ENCODE peak calls at places on chromosomes 4 and X, in nine cellular contexts. D is NCI-H2081; F is anterior cingulate cortex; Z is activated T-helper 1 cell treated with anti-CD3 and anti-CD28 coated beads, Interleukin-12 subunit alpha, Interleukin-12 subunit beta, Interleukin-2, Interleukin-4 antibody, amounts not matched to agents 30 ng/mL and 10 ng/mL and 1 ng/mL, durations not matched to agents 14 hours and 24 hours and 36 hours; I is NCI-H1092 treated with DMSO at 0.1 percent for 48 hours; O is SW 1271; J is posterior cingulate gyrus; G is stimulated activated CD4-positive, alpha-beta T cell treated with anti-CD3 and anti-CD28 coated beads, Interleukin-15, amount 100 ng/mL, for 24 hours; E is SJSA1. B is an unnamed sample.

GRCh38 chr4:150140774-150141400 is 62.6 kb downstream of the DCLK2 start:
- DNase-seq in D (no peak), F (no peak), Z (no peak), I (no peak), O (no peak), J (no peak), G (no peak), E (no peak), B (no peak)

GRCh38 chrX:27555514-27555913 is 34.6 kb upstream of the DCAF8L2 start:
- DNase-seq in D (peak; percentile 11), F (no peak), Z (no peak), I (no peak), O (no peak), J (no peak), G (no peak), E (no peak), B (no peak)

GRCh38 chrX:21847342-21847741 is 7.9 kb downstream of the MBTPS2 start:
- DNase-seq in D (no peak), F (no peak), Z (no peak), I (no peak), O (no peak), J (no peak), G (no peak), E (no peak), B (no peak)

GRCh38 chr4:184310171-184310567 is 92.5 kb upstream of the ENPP6 start:
- DNase-seq in D (no peak), F (no peak), Z (no peak), I (no peak), O (no peak), J (no peak), G (peak; percentile 57), E (no peak), B (no peak)

GRCh38 chr4:154854362-154854761 is 73.3 kb downstream of the RBM46 start:
- DNase-seq in D (peak; percentile 6), F (no peak), Z (no peak), I (no peak), O (no peak), J (no peak), G (no peak), E (no peak), B (no peak)

GRCh38 chrX:10296581-10296980 is 139.8 kb downstream of the CLCN4 start:
- DNase-seq in D (no peak), F (no peak), Z (no peak), I (no peak), O (no peak), J (no peak), G (no peak), E (no peak), B (no peak)

GRCh38 chr4:152106113-152106763 is 345.4 kb upstream of the GATB start:
- DNase-seq in D (no peak), F (peak; percentile 25), Z (no peak), I (no peak), O (peak; percentile 63), J (no peak), G (peak; percentile 49), E (peak; percentile 92), B (peak; percentile 73)

GRCh38 chrX:150790021-150790420 is 96.8 kb downstream of the MTMR1 start:
- DNase-seq in D (no peak), F (no peak), Z (no peak), I (no peak), O (no peak), J (no peak), G (no peak), E (no peak), B (no peak)

GRCh38 chr4:26874110-26874509 is 13.5 kb downstream of the STIM2 start:
- DNase-seq in D (no peak), F (no peak), Z (no peak), I (no peak), O (no peak), J (no peak), G (no peak), E (no peak), B (no peak)

GRCh38 chrX:93874554-93874953 is 200.5 kb downstream of the FAM133A start:
- DNase-seq in D (peak; percentile 47), F (no peak), Z (no peak), I (no peak), O (no peak), J (no peak), G (no peak), E (no peak), B (no peak)

GRCh38 chrX:152137771-152138387 is 498 bp downstream of the MAGEA10 start:
- DNase-seq in D (no peak), F (no peak), Z (no peak), I (no peak), O (no peak), J (no peak), G (no peak), E (no peak), B (no peak)

GRCh38 chr4:16259531-16260246 is 33.4 kb upstream of the TAPT1 start:
- DNase-seq in D (no peak), F (no peak), Z (no peak), I (no peak), O (no peak), J (no peak), G (peak; percentile 51), E (no peak), B (no peak)

GRCh38 chrX:14673764-14674163 is 144.4 kb downstream of the GLRA2 start:
- DNase-seq in D (peak; percentile 73), F (no peak), Z (no peak), I (peak; percentile 9), O (peak; percentile 9), J (no peak), G (peak; percentile 16), E (peak; percentile 50), B (no peak)

GRCh38 chr4:155911905-155912304 is 8.4 kb downstream of the TDO2 start:
- DNase-seq in D (no peak), F (no peak), Z (no peak), I (no peak), O (no peak), J (no peak), G (no peak), E (no peak), B (no peak)

GRCh38 chrX:153075366-153075765 is 3.1 kb downstream of the PNMA6A start:
- DNase-seq in D (no peak), F (no peak), Z (no peak), I (no peak), O (no peak), J (no peak), G (no peak), E (no peak), B (no peak)

GRCh38 chr4:145907363-145907762 is 31.3 kb downstream of the ZNF827 start:
- DNase-seq in D (no peak), F (no peak), Z (no peak), I (no peak), O (no peak), J (no peak), G (no peak), E (no peak), B (no peak)

GRCh38 chr4:114509340-114509739 is 89.3 kb upstream of the UGT8 start:
- DNase-seq in D (no peak), F (no peak), Z (no peak), I (no peak), O (no peak), J (no peak), G (no peak), E (no peak), B (no peak)

GRCh38 chr4:71293705-71294104 is 45.1 kb upstream of the SLC4A4 start:
- DNase-seq in D (no peak), F (no peak), Z (no peak), I (no peak), O (no peak), J (no peak), G (no peak), E (no peak), B (no peak)

GRCh38 chrX:101241531-101241930 is 21.9 kb downstream of the DRP2 start:
- DNase-seq in D (no peak), F (no peak), Z (no peak), I (no peak), O (no peak), J (no peak), G (no peak), E (no peak), B (no peak)

GRCh38 chr4:80204433-80204832 is 7.1 kb downstream of the PRDM8 start:
- DNase-seq in D (no peak), F (no peak), Z (no peak), I (no peak), O (no peak), J (no peak), G (no peak), E (no peak), B (no peak)

GRCh38 chr4:102684605-102685052 is 76.1 kb downstream of the MANBA start:
- DNase-seq in D (no peak), F (no peak), Z (no peak), I (no peak), O (no peak), J (no peak), G (no peak), E (peak; percentile 46), B (no peak)

GRCh38 chr4:16626945-16627344 is 271.5 kb downstream of the LDB2 start:
- DNase-seq in D (no peak), F (peak; percentile 38), Z (no peak), I (no peak), O (no peak), J (peak; percentile 35), G (no peak), E (peak; percentile 66), B (peak; percentile 56)

GRCh38 chrX:153776611-153777045 is 4.2 kb upstream of the SRPK3 start:
- DNase-seq in D (no peak), F (no peak), Z (no peak), I (no peak), O (no peak), J (no peak), G (no peak), E (no peak), B (no peak)

GRCh38 chr4:5812506-5813229 is 80.2 kb downstream of the CRMP1 start:
- DNase-seq in D (peak; percentile 74), F (no peak), Z (peak; percentile 9), I (peak; percentile 61), O (peak; percentile 26), J (no peak), G (peak; percentile 9), E (no peak), B (no peak)

GRCh38 chr4:78726575-78726974 is 49.6 kb upstream of the BMP2K start:
- DNase-seq in D (no peak), F (no peak), Z (no peak), I (no peak), O (no peak), J (no peak), G (no peak), E (no peak), B (no peak)

GRCh38 chrX:18793601-18794089 is 86.2 kb downstream of the PPEF1 start:
- DNase-seq in D (no peak), F (no peak), Z (no peak), I (no peak), O (no peak), J (no peak), G (no peak), E (peak; percentile 54), B (peak; percentile 4)

GRCh38 chr4:122341906-122342305 is 36.9 kb upstream of the ADAD1 start:
- DNase-seq in D (no peak), F (no peak), Z (no peak), I (no peak), O (no peak), J (no peak), G (no peak), E (no peak), B (no peak)

GRCh38 chr4:56641494-56642051 is 39.5 kb downstream of the HOPX start:
- DNase-seq in D (no peak), F (no peak), Z (no peak), I (no peak), O (peak; percentile 56), J (no peak), G (no peak), E (peak; percentile 72), B (peak; percentile 48)

GRCh38 chr4:147678796-147679549 is 5.0 kb downstream of the PRMT9 start:
- DNase-seq in D (no peak), F (no peak), Z (no peak), I (no peak), O (no peak), J (no peak), G (peak; percentile 30), E (no peak), B (no peak)

GRCh38 chr4:7650606-7651400 is 216.1 kb upstream of the PSAPL1 start:
- DNase-seq in D (no peak), F (no peak), Z (no peak), I (no peak), O (no peak), J (no peak), G (peak; percentile 24), E (no peak), B (no peak)

B was measured in T1000.